ENCODE peak calls at places on chromosomes 1 and 21, in seven cellular contexts. One of them, this sample, is unnamed.
A peak's percentile ranks its signal among the peaks of the same experiment; 100 is the strongest.

GRCh38 chr21:38925923-38926322 is 120.2 kb downstream of the ETS2 start:
- DNase-seq in WTC11: no peak
- DNase-seq in Kasumi-1: peak; percentile 95
- DNase-seq in ecto neural progenitor cell: no peak
- DNase-seq in stimulated activated CD8-positive, alpha-beta memory T cell treated with anti-CD3 and anti-CD28 coated beads, Interleukin-7, amount 100 ng/mL, for 1 hour: no peak
- DNase-seq in hepatic stellate cell: peak; percentile 87
- DNase-seq in lower lobe of right lung: no peak
- DNase-seq in this sample: peak; percentile 82

GRCh38 chr1:163054056-163054706 is 15.0 kb upstream of the RGS4 start:
- DNase-seq in ecto neural progenitor cell: no peak
- DNase-seq in Kasumi-1: no peak
- DNase-seq in lower lobe of right lung: no peak
- DNase-seq in stimulated activated CD8-positive, alpha-beta memory T cell treated with anti-CD3 and anti-CD28 coated beads, Interleukin-7, amount 100 ng/mL, for 1 hour: no peak
- DNase-seq in WTC11: no peak
- DNase-seq in hepatic stellate cell: no peak
- DNase-seq in this sample: no peak

GRCh38 chr21:32770514-32771133 is 931 bp downstream of the PAXBP1 start:
- DNase-seq in WTC11: no peak
- DNase-seq in ecto neural progenitor cell: no peak
- DNase-seq in lower lobe of right lung: no peak
- DNase-seq in Kasumi-1: peak; percentile 17
- DNase-seq in stimulated activated CD8-positive, alpha-beta memory T cell treated with anti-CD3 and anti-CD28 coated beads, Interleukin-7, amount 100 ng/mL, for 1 hour: no peak
- DNase-seq in hepatic stellate cell: peak; percentile 17
- DNase-seq in this sample: no peak

GRCh38 chr1:31389616-31390015 is 16.7 kb upstream of the FABP3 start:
- DNase-seq in stimulated activated CD8-positive, alpha-beta memory T cell treated with anti-CD3 and anti-CD28 coated beads, Interleukin-7, amount 100 ng/mL, for 1 hour: no peak
- DNase-seq in WTC11: no peak
- DNase-seq in hepatic stellate cell: no peak
- DNase-seq in ecto neural progenitor cell: no peak
- DNase-seq in Kasumi-1: no peak
- DNase-seq in lower lobe of right lung: no peak
- DNase-seq in this sample: no peak

GRCh38 chr1:111422546-111423391 is 4.8 kb downstream of the OVGP1 start:
- DNase-seq in WTC11: no peak
- DNase-seq in hepatic stellate cell: no peak
- DNase-seq in Kasumi-1: no peak
- DNase-seq in lower lobe of right lung: peak; percentile 62
- DNase-seq in ecto neural progenitor cell: no peak
- DNase-seq in stimulated activated CD8-positive, alpha-beta memory T cell treated with anti-CD3 and anti-CD28 coated beads, Interleukin-7, amount 100 ng/mL, for 1 hour: no peak
- DNase-seq in this sample: no peak

GRCh38 chr1:247037483-247038320 is 29.8 kb upstream of the ZNF695 start:
- DNase-seq in WTC11: no peak
- DNase-seq in lower lobe of right lung: no peak
- DNase-seq in ecto neural progenitor cell: no peak
- DNase-seq in stimulated activated CD8-positive, alpha-beta memory T cell treated with anti-CD3 and anti-CD28 coated beads, Interleukin-7, amount 100 ng/mL, for 1 hour: no peak
- DNase-seq in Kasumi-1: no peak
- DNase-seq in hepatic stellate cell: no peak
- DNase-seq in this sample: no peak

GRCh38 chr1:10474613-10475507 is at the start of gene PEX14:
- DNase-seq in WTC11: peak; percentile 94
- DNase-seq in stimulated activated CD8-positive, alpha-beta memory T cell treated with anti-CD3 and anti-CD28 coated beads, Interleukin-7, amount 100 ng/mL, for 1 hour: peak; percentile 65
- DNase-seq in lower lobe of right lung: peak; percentile 91
- DNase-seq in ecto neural progenitor cell: peak; percentile 94
- DNase-seq in Kasumi-1: peak; percentile 91
- DNase-seq in hepatic stellate cell: peak; percentile 94
- DNase-seq in this sample: peak; percentile 94

GRCh38 chr1:39204441-39205081 is at the start of gene MACF1:
- DNase-seq in Kasumi-1: peak; percentile 88
- DNase-seq in ecto neural progenitor cell: no peak
- DNase-seq in WTC11: no peak
- DNase-seq in stimulated activated CD8-positive, alpha-beta memory T cell treated with anti-CD3 and anti-CD28 coated beads, Interleukin-7, amount 100 ng/mL, for 1 hour: no peak
- DNase-seq in hepatic stellate cell: peak; percentile 80
- DNase-seq in lower lobe of right lung: no peak
- DNase-seq in this sample: peak; percentile 70

GRCh38 chr1:77156214-77156613 is 63.0 kb downstream of the PIGK start:
- DNase-seq in Kasumi-1: no peak
- DNase-seq in lower lobe of right lung: no peak
- DNase-seq in stimulated activated CD8-positive, alpha-beta memory T cell treated with anti-CD3 and anti-CD28 coated beads, Interleukin-7, amount 100 ng/mL, for 1 hour: no peak
- DNase-seq in hepatic stellate cell: no peak
- DNase-seq in WTC11: no peak
- DNase-seq in ecto neural progenitor cell: no peak
- DNase-seq in this sample: no peak

GRCh38 chr1:47915677-47916353 is 81.4 kb downstream of the TRABD2B start:
- DNase-seq in WTC11: no peak
- DNase-seq in lower lobe of right lung: no peak
- DNase-seq in ecto neural progenitor cell: peak; percentile 68
- DNase-seq in Kasumi-1: no peak
- DNase-seq in hepatic stellate cell: no peak
- DNase-seq in stimulated activated CD8-positive, alpha-beta memory T cell treated with anti-CD3 and anti-CD28 coated beads, Interleukin-7, amount 100 ng/mL, for 1 hour: no peak
- DNase-seq in this sample: no peak

GRCh38 chr1:246181244-246181643 is 325.8 kb downstream of the SMYD3 start:
- DNase-seq in ecto neural progenitor cell: no peak
- DNase-seq in WTC11: no peak
- DNase-seq in stimulated activated CD8-positive, alpha-beta memory T cell treated with anti-CD3 and anti-CD28 coated beads, Interleukin-7, amount 100 ng/mL, for 1 hour: no peak
- DNase-seq in Kasumi-1: no peak
- DNase-seq in hepatic stellate cell: no peak
- DNase-seq in lower lobe of right lung: no peak
- DNase-seq in this sample: no peak

GRCh38 chr1:64906447-64906846 is 59.9 kb downstream of the JAK1 start:
- DNase-seq in WTC11: no peak
- DNase-seq in lower lobe of right lung: no peak
- DNase-seq in Kasumi-1: no peak
- DNase-seq in ecto neural progenitor cell: no peak
- DNase-seq in stimulated activated CD8-positive, alpha-beta memory T cell treated with anti-CD3 and anti-CD28 coated beads, Interleukin-7, amount 100 ng/mL, for 1 hour: no peak
- DNase-seq in hepatic stellate cell: no peak
- DNase-seq in this sample: no peak

GRCh38 chr21:44290327-44291077 is 4.8 kb downstream of the AIRE start:
- DNase-seq in ecto neural progenitor cell: no peak
- DNase-seq in lower lobe of right lung: no peak
- DNase-seq in Kasumi-1: no peak
- DNase-seq in WTC11: no peak
- DNase-seq in stimulated activated CD8-positive, alpha-beta memory T cell treated with anti-CD3 and anti-CD28 coated beads, Interleukin-7, amount 100 ng/mL, for 1 hour: no peak
- DNase-seq in hepatic stellate cell: no peak
- DNase-seq in this sample: no peak

GRCh38 chr1:2124446-2125198 is 70.0 kb downstream of the FAAP20 start:
- DNase-seq in Kasumi-1: no peak
- DNase-seq in stimulated activated CD8-positive, alpha-beta memory T cell treated with anti-CD3 and anti-CD28 coated beads, Interleukin-7, amount 100 ng/mL, for 1 hour: no peak
- DNase-seq in lower lobe of right lung: peak; percentile 34
- DNase-seq in ecto neural progenitor cell: no peak
- DNase-seq in hepatic stellate cell: no peak
- DNase-seq in WTC11: no peak
- DNase-seq in this sample: no peak

GRCh38 chr1:108881369-108881768 is 4.6 kb downstream of the GPSM2 start:
- DNase-seq in lower lobe of right lung: no peak
- DNase-seq in hepatic stellate cell: no peak
- DNase-seq in Kasumi-1: no peak
- DNase-seq in ecto neural progenitor cell: no peak
- DNase-seq in WTC11: no peak
- DNase-seq in stimulated activated CD8-positive, alpha-beta memory T cell treated with anti-CD3 and anti-CD28 coated beads, Interleukin-7, amount 100 ng/mL, for 1 hour: no peak
- DNase-seq in this sample: peak; percentile 24

GRCh38 chr1:186843261-186843660 is 14.5 kb downstream of the PLA2G4A start:
- DNase-seq in Kasumi-1: no peak
- DNase-seq in ecto neural progenitor cell: no peak
- DNase-seq in hepatic stellate cell: no peak
- DNase-seq in WTC11: no peak
- DNase-seq in lower lobe of right lung: no peak
- DNase-seq in stimulated activated CD8-positive, alpha-beta memory T cell treated with anti-CD3 and anti-CD28 coated beads, Interleukin-7, amount 100 ng/mL, for 1 hour: no peak
- DNase-seq in this sample: no peak

GRCh38 chr1:173190101-173190895 is 16.8 kb downstream of the TNFSF4 start:
- DNase-seq in stimulated activated CD8-positive, alpha-beta memory T cell treated with anti-CD3 and anti-CD28 coated beads, Interleukin-7, amount 100 ng/mL, for 1 hour: no peak
- DNase-seq in lower lobe of right lung: peak; percentile 80
- DNase-seq in ecto neural progenitor cell: no peak
- DNase-seq in Kasumi-1: peak; percentile 29
- DNase-seq in WTC11: no peak
- DNase-seq in hepatic stellate cell: peak; percentile 19
- DNase-seq in this sample: peak; percentile 36

GRCh38 chr1:115976062-115976899 is at the start of gene SLC22A15:
- DNase-seq in ecto neural progenitor cell: peak; percentile 73
- DNase-seq in hepatic stellate cell: peak; percentile 53
- DNase-seq in WTC11: peak; percentile 71
- DNase-seq in lower lobe of right lung: peak; percentile 91
- DNase-seq in Kasumi-1: peak; percentile 45
- DNase-seq in stimulated activated CD8-positive, alpha-beta memory T cell treated with anti-CD3 and anti-CD28 coated beads, Interleukin-7, amount 100 ng/mL, for 1 hour: no peak
- DNase-seq in this sample: peak; percentile 71

GRCh38 chr1:3968851-3969250 is 68.8 kb upstream of the C1orf174 start:
- DNase-seq in Kasumi-1: no peak
- DNase-seq in lower lobe of right lung: no peak
- DNase-seq in stimulated activated CD8-positive, alpha-beta memory T cell treated with anti-CD3 and anti-CD28 coated beads, Interleukin-7, amount 100 ng/mL, for 1 hour: no peak
- DNase-seq in hepatic stellate cell: no peak
- DNase-seq in ecto neural progenitor cell: no peak
- DNase-seq in WTC11: no peak
- DNase-seq in this sample: no peak

GRCh38 chr1:36625959-36626337 is 143.2 kb upstream of the CSF3R start:
- DNase-seq in ecto neural progenitor cell: no peak
- DNase-seq in hepatic stellate cell: no peak
- DNase-seq in Kasumi-1: no peak
- DNase-seq in stimulated activated CD8-positive, alpha-beta memory T cell treated with anti-CD3 and anti-CD28 coated beads, Interleukin-7, amount 100 ng/mL, for 1 hour: no peak
- DNase-seq in WTC11: no peak
- DNase-seq in lower lobe of right lung: no peak
- DNase-seq in this sample: no peak

GRCh38 chr1:50209749-50210148 is 101.0 kb downstream of the ELAVL4 start:
- DNase-seq in hepatic stellate cell: no peak
- DNase-seq in ecto neural progenitor cell: no peak
- DNase-seq in WTC11: no peak
- DNase-seq in Kasumi-1: no peak
- DNase-seq in stimulated activated CD8-positive, alpha-beta memory T cell treated with anti-CD3 and anti-CD28 coated beads, Interleukin-7, amount 100 ng/mL, for 1 hour: no peak
- DNase-seq in lower lobe of right lung: no peak
- DNase-seq in this sample: no peak

GRCh38 chr1:78737241-78737640 is 87.6 kb downstream of the IFI44 start:
- DNase-seq in hepatic stellate cell: no peak
- DNase-seq in ecto neural progenitor cell: no peak
- DNase-seq in lower lobe of right lung: no peak
- DNase-seq in Kasumi-1: no peak
- DNase-seq in stimulated activated CD8-positive, alpha-beta memory T cell treated with anti-CD3 and anti-CD28 coated beads, Interleukin-7, amount 100 ng/mL, for 1 hour: no peak
- DNase-seq in WTC11: no peak
- DNase-seq in this sample: no peak

GRCh38 chr21:45002381-45003204 is 62.8 kb downstream of the SLX9 start:
- DNase-seq in Kasumi-1: no peak
- DNase-seq in hepatic stellate cell: no peak
- DNase-seq in ecto neural progenitor cell: no peak
- DNase-seq in WTC11: no peak
- DNase-seq in lower lobe of right lung: peak; percentile 36
- DNase-seq in stimulated activated CD8-positive, alpha-beta memory T cell treated with anti-CD3 and anti-CD28 coated beads, Interleukin-7, amount 100 ng/mL, for 1 hour: no peak
- DNase-seq in this sample: no peak

GRCh38 chr1:97379387-97380075 is 541.3 kb downstream of the DPYD start:
- DNase-seq in Kasumi-1: no peak
- DNase-seq in ecto neural progenitor cell: no peak
- DNase-seq in lower lobe of right lung: no peak
- DNase-seq in hepatic stellate cell: peak; percentile 5
- DNase-seq in stimulated activated CD8-positive, alpha-beta memory T cell treated with anti-CD3 and anti-CD28 coated beads, Interleukin-7, amount 100 ng/mL, for 1 hour: no peak
- DNase-seq in WTC11: no peak
- DNase-seq in this sample: peak; percentile 14

GRCh38 chr1:6961289-6961688 is 176.0 kb downstream of the CAMTA1 start:
- DNase-seq in lower lobe of right lung: no peak
- DNase-seq in hepatic stellate cell: no peak
- DNase-seq in stimulated activated CD8-positive, alpha-beta memory T cell treated with anti-CD3 and anti-CD28 coated beads, Interleukin-7, amount 100 ng/mL, for 1 hour: no peak
- DNase-seq in Kasumi-1: no peak
- DNase-seq in WTC11: no peak
- DNase-seq in ecto neural progenitor cell: peak; percentile 51
- DNase-seq in this sample: no peak

GRCh38 chr1:64059556-64059955 is 143.9 kb upstream of the UBE2U start:
- DNase-seq in stimulated activated CD8-positive, alpha-beta memory T cell treated with anti-CD3 and anti-CD28 coated beads, Interleukin-7, amount 100 ng/mL, for 1 hour: no peak
- DNase-seq in Kasumi-1: no peak
- DNase-seq in ecto neural progenitor cell: no peak
- DNase-seq in hepatic stellate cell: no peak
- DNase-seq in WTC11: no peak
- DNase-seq in lower lobe of right lung: no peak
- DNase-seq in this sample: no peak

GRCh38 chr1:175521265-175522040 is 221.9 kb downstream of the TNR start:
- DNase-seq in lower lobe of right lung: no peak
- DNase-seq in stimulated activated CD8-positive, alpha-beta memory T cell treated with anti-CD3 and anti-CD28 coated beads, Interleukin-7, amount 100 ng/mL, for 1 hour: no peak
- DNase-seq in WTC11: no peak
- DNase-seq in Kasumi-1: no peak
- DNase-seq in ecto neural progenitor cell: no peak
- DNase-seq in hepatic stellate cell: no peak
- DNase-seq in this sample: no peak

GRCh38 chr1:228276361-228276831 is 68.6 kb downstream of the OBSCN start:
- DNase-seq in Kasumi-1: no peak
- DNase-seq in ecto neural progenitor cell: no peak
- DNase-seq in lower lobe of right lung: peak; percentile 48
- DNase-seq in stimulated activated CD8-positive, alpha-beta memory T cell treated with anti-CD3 and anti-CD28 coated beads, Interleukin-7, amount 100 ng/mL, for 1 hour: no peak
- DNase-seq in hepatic stellate cell: no peak
- DNase-seq in WTC11: no peak
- DNase-seq in this sample: peak; percentile 36

GRCh38 chr1:165355221-165355976 is 1.1 kb downstream of the LMX1A start:
- DNase-seq in lower lobe of right lung: no peak
- DNase-seq in ecto neural progenitor cell: peak; percentile 61
- DNase-seq in hepatic stellate cell: no peak
- DNase-seq in WTC11: peak; percentile 40
- DNase-seq in stimulated activated CD8-positive, alpha-beta memory T cell treated with anti-CD3 and anti-CD28 coated beads, Interleukin-7, amount 100 ng/mL, for 1 hour: no peak
- DNase-seq in Kasumi-1: no peak
- DNase-seq in this sample: no peak